ENCODE peak calls at places on chromosomes 5 and 9, in eight cellular contexts. J is GM13976; G is GM12865; X is fibroblast of lung; L is kidney glomerular epithelial cell; I is CD8-positive, alpha-beta T cell; U is AG08395; E is stimulated activated naive CD4-positive, alpha-beta T cell. T is an unnamed sample.
A peak's percentile ranks its signal among the peaks of the same experiment; 100 is the strongest.

GRCh38 chr9:11275158-11275695 is 662.4 kb upstream of the PTPRD start:
- DNase-seq in L (no peak), G (no peak), I (no peak), X (no peak), E (no peak), J (no peak), U (no peak), T (no peak)

GRCh38 chr9:93256878-93257807 is 73.2 kb downstream of the WNK2 start:
- DNase-seq in I (no peak), X (no peak), E (no peak), U (no peak), G (no peak), L (no peak), J (no peak), T (no peak)

GRCh38 chr9:121440265-121440664 is 59.4 kb downstream of the GGTA1 start:
- DNase-seq in I (no peak), J (no peak), E (no peak), G (no peak), U (peak; percentile 56), X (peak; percentile 47), L (peak; percentile 14), T (no peak)

GRCh38 chr5:154593091-154593490 is 115.1 kb upstream of the HAND1 start:
- DNase-seq in E (no peak), L (no peak), G (no peak), X (peak; percentile 83), J (no peak), U (peak; percentile 42), I (no peak), T (no peak)

GRCh38 chr5:83204651-83205050 is 127.3 kb downstream of the XRCC4 start:
- DNase-seq in X (no peak), J (peak; percentile 2), E (no peak), G (peak; percentile 35), L (no peak), I (no peak), U (no peak), T (no peak)

GRCh38 chr9:21681641-21682040 is 120.8 kb upstream of the MTAP start:
- DNase-seq in X (peak; percentile 80), J (no peak), L (peak; percentile 74), I (no peak), E (no peak), G (no peak), U (peak; percentile 35), T (no peak)

GRCh38 chr9:105339849-105340248 is 95.4 kb downstream of the SLC44A1 start:
- DNase-seq in J (no peak), X (no peak), E (no peak), U (no peak), G (no peak), I (no peak), L (no peak), T (no peak)

GRCh38 chr5:168076561-168076991 is 214.9 kb upstream of the WWC1 start:
- DNase-seq in E (no peak), U (peak; percentile 64), I (no peak), X (peak; percentile 67), J (no peak), G (peak; percentile 36), L (no peak), T (peak; percentile 58)

GRCh38 chr5:69415584-69415958 is 655 bp downstream of the MARVELD2 start:
- DNase-seq in X (no peak), J (no peak), L (no peak), E (no peak), U (no peak), G (no peak), I (no peak), T (peak; percentile 24)

GRCh38 chr5:25006734-25007133 is 362.0 kb upstream of the CDH10 start:
- DNase-seq in G (no peak), I (no peak), U (peak; percentile 52), J (no peak), L (no peak), X (peak; percentile 3), E (no peak), T (no peak)

GRCh38 chr9:113042884-113043657 is 13.5 kb downstream of the ZFP37 start:
- DNase-seq in J (no peak), X (peak; percentile 26), E (peak; percentile 2), L (no peak), G (no peak), I (no peak), U (no peak), T (no peak)

GRCh38 chr9:89317282-89317681 is 1.0 kb upstream of the SECISBP2 start:
- DNase-seq in E (no peak), G (no peak), I (no peak), X (no peak), U (no peak), L (no peak), J (no peak), T (no peak)

GRCh38 chr9:38017149-38017884 is 51.7 kb downstream of the SHB start:
- DNase-seq in U (peak; percentile 66), E (no peak), J (no peak), G (no peak), X (no peak), I (no peak), L (peak; percentile 81), T (peak; percentile 62)

GRCh38 chr5:149404746-149405549 is 25.9 kb upstream of the IL17B start:
- DNase-seq in I (no peak), U (peak; percentile 69), L (no peak), X (peak; percentile 90), G (no peak), E (no peak), J (no peak), T (no peak)

GRCh38 chr5:157761690-157762611 is 18.4 kb downstream of the LSM11 start:
- DNase-seq in G (peak; percentile 68), L (peak; percentile 79), I (no peak), U (peak; percentile 77), E (peak; percentile 26), X (peak; percentile 77), J (peak; percentile 73), T (peak; percentile 27)

GRCh38 chr5:19270153-19270552 is 717.8 kb downstream of the CDH18 start:
- DNase-seq in G (peak; percentile 0), I (no peak), U (no peak), J (no peak), L (no peak), E (no peak), X (no peak), T (no peak)

GRCh38 chr5:96743805-96744559 is 63.8 kb downstream of the ERAP1 start:
- DNase-seq in J (no peak), I (no peak), U (no peak), L (no peak), E (no peak), X (no peak), G (no peak), T (no peak)

GRCh38 chr5:73544429-73545402 is 20.7 kb downstream of the ANKRA2 start:
- DNase-seq in E (no peak), L (no peak), I (no peak), U (no peak), J (no peak), X (no peak), G (no peak), T (no peak)

GRCh38 chr5:4065472-4066320 is 470.1 kb downstream of the IRX1 start:
- DNase-seq in I (no peak), E (no peak), U (no peak), X (no peak), L (no peak), G (no peak), J (no peak), T (no peak)

GRCh38 chr9:14258840-14259239 is 55.1 kb downstream of the NFIB start:
- DNase-seq in L (no peak), E (no peak), J (no peak), G (no peak), U (no peak), X (peak; percentile 52), I (no peak), T (no peak)

GRCh38 chr9:696332-697090 is 145.0 kb upstream of the DMRT1 start:
- DNase-seq in J (no peak), E (no peak), U (peak; percentile 78), X (peak; percentile 68), L (peak; percentile 48), I (no peak), G (no peak), T (no peak)

GRCh38 chr5:1208743-1209551 is 7.6 kb downstream of the SLC6A19 start:
- DNase-seq in L (peak; percentile 52), X (no peak), U (peak; percentile 22), J (no peak), G (no peak), E (no peak), I (no peak), T (peak; percentile 72)

GRCh38 chr5:132064738-132065331 is 4.4 kb downstream of the IL3 start:
- DNase-seq in X (peak; percentile 74), J (peak; percentile 87), G (peak; percentile 84), U (peak; percentile 88), L (peak; percentile 67), E (peak; percentile 74), I (peak; percentile 56), T (peak; percentile 90)

GRCh38 chr9:4674783-4675182 is 4.6 kb upstream of the CDC37L1 start:
- DNase-seq in G (no peak), U (peak; percentile 77), X (peak; percentile 95), E (no peak), L (peak; percentile 10), J (no peak), I (no peak), T (no peak)

GRCh38 chr9:83956288-83957028 is 23.6 kb downstream of the HNRNPK start:
- DNase-seq in E (peak; percentile 60), J (peak; percentile 83), G (peak; percentile 80), X (peak; percentile 66), I (no peak), L (peak; percentile 20), U (peak; percentile 72), T (peak; percentile 39)

GRCh38 chr9:133818444-133818843 is 80.3 kb upstream of the SARDH start:
- DNase-seq in G (no peak), J (no peak), U (no peak), I (no peak), L (no peak), X (peak; percentile 86), E (no peak), T (no peak)

GRCh38 chr5:119072496-119072895 is 1.6 kb downstream of the DMXL1 start:
- DNase-seq in J (no peak), E (no peak), I (no peak), G (no peak), X (no peak), L (no peak), U (no peak), T (no peak)

GRCh38 chr5:144467795-144468194 is 297.1 kb downstream of the KCTD16 start:
- DNase-seq in J (no peak), G (no peak), U (peak; percentile 3), E (no peak), X (peak; percentile 72), I (no peak), L (peak; percentile 66), T (peak; percentile 10)

GRCh38 chr9:122446819-122447484 is 30.8 kb downstream of the OR1J1 start:
- DNase-seq in I (no peak), L (no peak), G (no peak), J (no peak), E (no peak), X (peak; percentile 5), U (no peak), T (no peak)

GRCh38 chr9:134637241-134637640 is 4.4 kb upstream of the COL5A1 start:
- DNase-seq in U (no peak), I (no peak), G (no peak), X (peak; percentile 69), L (no peak), J (no peak), E (no peak), T (no peak)

GRCh38 chr5:141779642-141780041 is 97.6 kb upstream of the ARAP3 start:
- DNase-seq in J (no peak), G (no peak), X (peak; percentile 26), U (no peak), E (no peak), I (no peak), L (peak; percentile 38), T (peak; percentile 34)

GRCh38 chr5:10019236-10019635 is 230.5 kb downstream of the ATPSCKMT start:
- DNase-seq in U (no peak), L (no peak), X (no peak), G (no peak), I (no peak), J (no peak), E (no peak), T (no peak)

GRCh38 chr9:13787234-13787833 is 507.8 kb upstream of the MPDZ start:
- DNase-seq in E (no peak), J (no peak), G (no peak), X (peak; percentile 85), L (no peak), I (no peak), U (peak; percentile 16), T (no peak)

GRCh38 chr5:6687501-6687900 is 25.7 kb upstream of the TENT4A start:
- DNase-seq in G (no peak), L (no peak), U (no peak), I (no peak), X (no peak), J (no peak), E (no peak), T (no peak)